ENCODE peak calls at places on chromosomes 16 and 17, in seven cellular contexts. S, X, Y, O, K, R and C are unnamed samples.

GRCh38 chr16:4700997-4701743 is 7.8 kb downstream of the NUDT16L1 start:
- DNase-seq in S (no peak), X (no peak), Y (no peak), O (no peak), K (no peak), R (peak; percentile 31), C (no peak)

GRCh38 chr17:28228109-28228840 is 90.7 kb upstream of the TMEM97 start:
- DNase-seq in S (peak; percentile 28), X (no peak), Y (no peak), O (no peak), K (no peak), R (no peak), C (no peak)

GRCh38 chr16:49930841-49931240 is 74.9 kb upstream of the ZNF423 start:
- DNase-seq in S (no peak), X (no peak), Y (no peak), O (no peak), K (no peak), R (no peak), C (no peak)

GRCh38 chr17:32971171-32971570 is 20.5 kb upstream of the SPACA3 start:
- DNase-seq in S (peak; percentile 27), X (peak; percentile 51), Y (no peak), O (no peak), K (no peak), R (no peak), C (no peak)

GRCh38 chr17:11871773-11872172 is 125.5 kb downstream of the ZNF18 start:
- DNase-seq in S (no peak), X (no peak), Y (no peak), O (no peak), K (no peak), R (no peak), C (no peak)

GRCh38 chr16:67718668-67719047 is 458 bp downstream of the GFOD2 start:
- DNase-seq in S (no peak), X (no peak), Y (peak; percentile 33), O (no peak), K (no peak), R (no peak), C (peak; percentile 35)

GRCh38 chr17:68255151-68255550 is 7.3 kb downstream of the AMZ2 start:
- DNase-seq in S (no peak), X (no peak), Y (no peak), O (no peak), K (no peak), R (no peak), C (no peak)

GRCh38 chr17:45873728-45874127 is 20.6 kb upstream of the MAPT start:
- DNase-seq in S (peak; percentile 36), X (peak; percentile 63), Y (no peak), O (no peak), K (no peak), R (no peak), C (no peak)

GRCh38 chr17:75927286-75927922 is 13.4 kb downstream of the FBF1 start:
- DNase-seq in S (peak; percentile 23), X (no peak), Y (peak; percentile 51), O (peak; percentile 15), K (peak; percentile 63), R (peak; percentile 1), C (no peak)

GRCh38 chr16:88289549-88290344 is 93.0 kb upstream of the ZNF469 start:
- DNase-seq in S (peak; percentile 26), X (peak; percentile 96), Y (no peak), O (no peak), K (no peak), R (no peak), C (no peak)

GRCh38 chr17:78979780-78980623 is at the start of gene LGALS3BP:
- DNase-seq in S (peak; percentile 89), X (peak; percentile 2), Y (no peak), O (peak; percentile 82), K (peak; percentile 49), R (peak; percentile 81), C (no peak)